ENCODE peak calls at places on chromosomes 7 and 10, in six cellular contexts. One of them, this sample, is unnamed.

GRCh38 chr7:142327555-142327954 is 69.7 kb upstream of the PRSS58 start:
- DNase-seq in AG09309: no peak
- DNase-seq in D721Med: no peak
- DNase-seq in activated CD8-positive, alpha-beta T cell treated with anti-CD3 and anti-CD28 coated beads for 36 hours: no peak
- DNase-seq in endothelial cell: no peak
- DNase-seq in CD4-positive, alpha-beta T cell: no peak
- DNase-seq in this sample: no peak

GRCh38 chr10:66773418-66773817 is 152.4 kb upstream of the LRRTM3 start:
- DNase-seq in AG09309: no peak
- DNase-seq in D721Med: no peak
- DNase-seq in activated CD8-positive, alpha-beta T cell treated with anti-CD3 and anti-CD28 coated beads for 36 hours: no peak
- DNase-seq in endothelial cell: no peak
- DNase-seq in CD4-positive, alpha-beta T cell: no peak
- DNase-seq in this sample: no peak

GRCh38 chr10:122854648-122855047 is 9.0 kb upstream of the CUZD1 start:
- DNase-seq in AG09309: no peak
- DNase-seq in D721Med: no peak
- DNase-seq in activated CD8-positive, alpha-beta T cell treated with anti-CD3 and anti-CD28 coated beads for 36 hours: no peak
- DNase-seq in endothelial cell: no peak
- DNase-seq in CD4-positive, alpha-beta T cell: no peak
- DNase-seq in this sample: no peak

GRCh38 chr7:20647908-20648776 is 32.7 kb downstream of the ABCB5 start:
- DNase-seq in AG09309: no peak
- DNase-seq in D721Med: no peak
- DNase-seq in activated CD8-positive, alpha-beta T cell treated with anti-CD3 and anti-CD28 coated beads for 36 hours: peak
- DNase-seq in endothelial cell: peak
- DNase-seq in CD4-positive, alpha-beta T cell: no peak
- DNase-seq in this sample: no peak

GRCh38 chr7:12025246-12025645 is 185.8 kb upstream of the TMEM106B start:
- DNase-seq in AG09309: no peak
- DNase-seq in D721Med: no peak
- DNase-seq in activated CD8-positive, alpha-beta T cell treated with anti-CD3 and anti-CD28 coated beads for 36 hours: no peak
- DNase-seq in endothelial cell: no peak
- DNase-seq in CD4-positive, alpha-beta T cell: no peak
- DNase-seq in this sample: no peak

GRCh38 chr7:29337628-29338116 is 143.1 kb downstream of the CHN2 start:
- DNase-seq in AG09309: no peak
- DNase-seq in D721Med: no peak
- DNase-seq in activated CD8-positive, alpha-beta T cell treated with anti-CD3 and anti-CD28 coated beads for 36 hours: peak
- DNase-seq in endothelial cell: no peak
- DNase-seq in CD4-positive, alpha-beta T cell: no peak
- DNase-seq in this sample: no peak

GRCh38 chr10:49115015-49115795 is at the start of gene VSTM4:
- DNase-seq in AG09309: no peak
- DNase-seq in D721Med: no peak
- DNase-seq in activated CD8-positive, alpha-beta T cell treated with anti-CD3 and anti-CD28 coated beads for 36 hours: no peak
- DNase-seq in endothelial cell: peak
- DNase-seq in CD4-positive, alpha-beta T cell: no peak
- DNase-seq in this sample: peak

GRCh38 chr10:88131561-88132139 is 268.2 kb downstream of the PTEN start:
- DNase-seq in AG09309: no peak
- DNase-seq in D721Med: no peak
- DNase-seq in activated CD8-positive, alpha-beta T cell treated with anti-CD3 and anti-CD28 coated beads for 36 hours: no peak
- DNase-seq in endothelial cell: no peak
- DNase-seq in CD4-positive, alpha-beta T cell: no peak
- DNase-seq in this sample: no peak

GRCh38 chr10:113360870-113361269 is 192.0 kb upstream of the HABP2 start:
- DNase-seq in AG09309: no peak
- DNase-seq in D721Med: no peak
- DNase-seq in activated CD8-positive, alpha-beta T cell treated with anti-CD3 and anti-CD28 coated beads for 36 hours: no peak
- DNase-seq in endothelial cell: no peak
- DNase-seq in CD4-positive, alpha-beta T cell: no peak
- DNase-seq in this sample: no peak

GRCh38 chr10:13633689-13634088 is 46.9 kb downstream of the PRPF18 start:
- DNase-seq in AG09309: peak
- DNase-seq in D721Med: no peak
- DNase-seq in activated CD8-positive, alpha-beta T cell treated with anti-CD3 and anti-CD28 coated beads for 36 hours: no peak
- DNase-seq in endothelial cell: no peak
- DNase-seq in CD4-positive, alpha-beta T cell: no peak
- DNase-seq in this sample: no peak

GRCh38 chr10:120600871-120601644 is 144.0 kb downstream of the PLPP4 start:
- DNase-seq in AG09309: no peak
- DNase-seq in D721Med: no peak
- DNase-seq in activated CD8-positive, alpha-beta T cell treated with anti-CD3 and anti-CD28 coated beads for 36 hours: peak
- DNase-seq in endothelial cell: peak
- DNase-seq in CD4-positive, alpha-beta T cell: no peak
- DNase-seq in this sample: no peak

GRCh38 chr7:28483868-28484267 is 71.5 kb downstream of the CREB5 start:
- DNase-seq in AG09309: peak
- DNase-seq in D721Med: no peak
- DNase-seq in activated CD8-positive, alpha-beta T cell treated with anti-CD3 and anti-CD28 coated beads for 36 hours: no peak
- DNase-seq in endothelial cell: no peak
- DNase-seq in CD4-positive, alpha-beta T cell: no peak
- DNase-seq in this sample: no peak

GRCh38 chr7:3289996-3290395 is 11.1 kb upstream of the SDK1 start:
- DNase-seq in AG09309: no peak
- DNase-seq in D721Med: no peak
- DNase-seq in activated CD8-positive, alpha-beta T cell treated with anti-CD3 and anti-CD28 coated beads for 36 hours: no peak
- DNase-seq in endothelial cell: no peak
- DNase-seq in CD4-positive, alpha-beta T cell: no peak
- DNase-seq in this sample: no peak

GRCh38 chr10:58104419-58104818 is 163.3 kb downstream of the IPMK start:
- DNase-seq in AG09309: no peak
- DNase-seq in D721Med: no peak
- DNase-seq in activated CD8-positive, alpha-beta T cell treated with anti-CD3 and anti-CD28 coated beads for 36 hours: no peak
- DNase-seq in endothelial cell: no peak
- DNase-seq in CD4-positive, alpha-beta T cell: no peak
- DNase-seq in this sample: no peak

GRCh38 chr10:23523251-23523650 is 84.4 kb downstream of the OTUD1 start:
- DNase-seq in AG09309: no peak
- DNase-seq in D721Med: no peak
- DNase-seq in activated CD8-positive, alpha-beta T cell treated with anti-CD3 and anti-CD28 coated beads for 36 hours: no peak
- DNase-seq in endothelial cell: no peak
- DNase-seq in CD4-positive, alpha-beta T cell: no peak
- DNase-seq in this sample: no peak

GRCh38 chr7:30594055-30594539 is 581 bp upstream of the GARS1 start:
- DNase-seq in AG09309: no peak
- DNase-seq in D721Med: no peak
- DNase-seq in activated CD8-positive, alpha-beta T cell treated with anti-CD3 and anti-CD28 coated beads for 36 hours: peak
- DNase-seq in endothelial cell: peak
- DNase-seq in CD4-positive, alpha-beta T cell: peak
- DNase-seq in this sample: peak

GRCh38 chr7:131943211-131943610 is 386.8 kb upstream of the PODXL start:
- DNase-seq in AG09309: no peak
- DNase-seq in D721Med: no peak
- DNase-seq in activated CD8-positive, alpha-beta T cell treated with anti-CD3 and anti-CD28 coated beads for 36 hours: no peak
- DNase-seq in endothelial cell: no peak
- DNase-seq in CD4-positive, alpha-beta T cell: no peak
- DNase-seq in this sample: no peak

GRCh38 chr7:50393547-50394252 is 56.5 kb downstream of the FIGNL1 start:
- DNase-seq in AG09309: no peak
- DNase-seq in D721Med: no peak
- DNase-seq in activated CD8-positive, alpha-beta T cell treated with anti-CD3 and anti-CD28 coated beads for 36 hours: peak
- DNase-seq in endothelial cell: no peak
- DNase-seq in CD4-positive, alpha-beta T cell: peak
- DNase-seq in this sample: no peak

GRCh38 chr10:107546986-107547385 is 382.5 kb upstream of the SORCS1 start:
- DNase-seq in AG09309: no peak
- DNase-seq in D721Med: no peak
- DNase-seq in activated CD8-positive, alpha-beta T cell treated with anti-CD3 and anti-CD28 coated beads for 36 hours: no peak
- DNase-seq in endothelial cell: no peak
- DNase-seq in CD4-positive, alpha-beta T cell: no peak
- DNase-seq in this sample: no peak

GRCh38 chr10:17923728-17924127 is 28.0 kb upstream of the SLC39A12 start:
- DNase-seq in AG09309: peak
- DNase-seq in D721Med: no peak
- DNase-seq in activated CD8-positive, alpha-beta T cell treated with anti-CD3 and anti-CD28 coated beads for 36 hours: no peak
- DNase-seq in endothelial cell: no peak
- DNase-seq in CD4-positive, alpha-beta T cell: no peak
- DNase-seq in this sample: no peak

GRCh38 chr7:12493866-12494265 is 76.7 kb upstream of the SCIN start:
- DNase-seq in AG09309: no peak
- DNase-seq in D721Med: no peak
- DNase-seq in activated CD8-positive, alpha-beta T cell treated with anti-CD3 and anti-CD28 coated beads for 36 hours: no peak
- DNase-seq in endothelial cell: no peak
- DNase-seq in CD4-positive, alpha-beta T cell: no peak
- DNase-seq in this sample: no peak

GRCh38 chr7:34430456-34430855 is 227.6 kb upstream of the NPSR1 start:
- DNase-seq in AG09309: peak
- DNase-seq in D721Med: no peak
- DNase-seq in activated CD8-positive, alpha-beta T cell treated with anti-CD3 and anti-CD28 coated beads for 36 hours: peak
- DNase-seq in endothelial cell: peak
- DNase-seq in CD4-positive, alpha-beta T cell: no peak
- DNase-seq in this sample: peak

GRCh38 chr10:70190581-70190980 is 20.3 kb upstream of the SAR1A start:
- DNase-seq in AG09309: no peak
- DNase-seq in D721Med: no peak
- DNase-seq in activated CD8-positive, alpha-beta T cell treated with anti-CD3 and anti-CD28 coated beads for 36 hours: no peak
- DNase-seq in endothelial cell: no peak
- DNase-seq in CD4-positive, alpha-beta T cell: no peak
- DNase-seq in this sample: no peak

GRCh38 chr10:95792211-95792780 is 36.3 kb downstream of the ENTPD1 start:
- DNase-seq in AG09309: no peak
- DNase-seq in D721Med: no peak
- DNase-seq in activated CD8-positive, alpha-beta T cell treated with anti-CD3 and anti-CD28 coated beads for 36 hours: no peak
- DNase-seq in endothelial cell: no peak
- DNase-seq in CD4-positive, alpha-beta T cell: no peak
- DNase-seq in this sample: no peak

GRCh38 chr10:1548596-1548995 is 188.7 kb downstream of the ADARB2 start:
- DNase-seq in AG09309: no peak
- DNase-seq in D721Med: no peak
- DNase-seq in activated CD8-positive, alpha-beta T cell treated with anti-CD3 and anti-CD28 coated beads for 36 hours: no peak
- DNase-seq in endothelial cell: no peak
- DNase-seq in CD4-positive, alpha-beta T cell: no peak
- DNase-seq in this sample: no peak
- TF ChIP-seq CTCF in AG09309: no peak
- TF ChIP-seq CTCF in D721Med: no peak
- TF ChIP-seq CTCF in activated CD8-positive, alpha-beta T cell treated with anti-CD3 and anti-CD28 coated beads for 36 hours: no peak
- TF ChIP-seq CTCF in endothelial cell: no peak
- TF ChIP-seq CTCF in CD4-positive, alpha-beta T cell: no peak
- TF ChIP-seq CTCF in this sample: no peak

DNA sequence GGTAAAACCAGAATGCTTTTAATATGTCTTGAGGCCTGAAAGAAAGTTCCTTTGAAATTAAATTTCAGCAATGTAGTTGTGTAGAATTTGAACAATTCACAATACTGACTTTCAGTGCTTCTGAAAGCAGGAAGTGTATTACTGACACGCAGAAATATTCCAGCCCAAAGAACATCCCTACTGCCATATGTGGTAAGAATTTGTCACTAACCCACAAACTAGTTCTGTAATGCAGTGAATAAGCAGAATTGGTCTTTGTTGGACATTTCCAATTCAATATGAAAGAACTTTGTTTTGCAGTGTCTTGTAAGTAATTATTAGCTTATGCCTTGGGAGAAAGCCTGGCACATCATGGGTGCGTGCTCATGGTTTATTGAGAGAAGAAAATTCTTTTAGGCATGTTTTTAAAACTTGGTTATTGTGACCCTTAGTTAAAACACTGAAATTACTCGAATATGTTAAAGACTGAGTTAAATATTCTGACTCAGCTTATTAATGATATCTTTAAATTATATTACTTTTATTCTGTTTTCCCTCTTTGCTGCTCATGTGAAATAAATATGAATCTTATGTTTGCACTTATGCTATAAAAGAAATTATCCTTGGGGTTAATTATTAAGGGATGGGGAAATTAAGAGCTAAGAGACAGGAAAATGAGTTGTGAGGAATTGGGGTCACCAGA is 33.4 kb downstream of the PTPN12 start:
- DNase-seq in AG09309: peak
- DNase-seq in D721Med: no peak
- DNase-seq in activated CD8-positive, alpha-beta T cell treated with anti-CD3 and anti-CD28 coated beads for 36 hours: no peak
- DNase-seq in endothelial cell: no peak
- DNase-seq in CD4-positive, alpha-beta T cell: no peak
- DNase-seq in this sample: no peak
- TF ChIP-seq CTCF in AG09309: peak
- TF ChIP-seq CTCF in D721Med: no peak
- TF ChIP-seq CTCF in activated CD8-positive, alpha-beta T cell treated with anti-CD3 and anti-CD28 coated beads for 36 hours: no peak
- TF ChIP-seq CTCF in endothelial cell: no peak
- TF ChIP-seq CTCF in CD4-positive, alpha-beta T cell: no peak
- TF ChIP-seq CTCF in this sample: no peak

GRCh38 chr7:18357691-18358090 is 137.9 kb upstream of the HDAC9 start:
- DNase-seq in AG09309: no peak
- DNase-seq in D721Med: no peak
- DNase-seq in activated CD8-positive, alpha-beta T cell treated with anti-CD3 and anti-CD28 coated beads for 36 hours: no peak
- DNase-seq in endothelial cell: no peak
- DNase-seq in CD4-positive, alpha-beta T cell: no peak
- DNase-seq in this sample: peak

GRCh38 chr7:18364403-18364795 is 131.2 kb upstream of the HDAC9 start:
- DNase-seq in AG09309: no peak
- DNase-seq in D721Med: no peak
- DNase-seq in activated CD8-positive, alpha-beta T cell treated with anti-CD3 and anti-CD28 coated beads for 36 hours: no peak
- DNase-seq in endothelial cell: no peak
- DNase-seq in CD4-positive, alpha-beta T cell: no peak
- DNase-seq in this sample: no peak

GRCh38 chr7:18356195-18356645 is 139.3 kb upstream of the HDAC9 start:
- DNase-seq in AG09309: peak
- DNase-seq in D721Med: no peak
- DNase-seq in activated CD8-positive, alpha-beta T cell treated with anti-CD3 and anti-CD28 coated beads for 36 hours: no peak
- DNase-seq in endothelial cell: no peak
- DNase-seq in CD4-positive, alpha-beta T cell: no peak
- DNase-seq in this sample: peak

GRCh38 chr7:18363751-18364402 is 131.7 kb upstream of the HDAC9 start:
- DNase-seq in AG09309: no peak
- DNase-seq in D721Med: no peak
- DNase-seq in activated CD8-positive, alpha-beta T cell treated with anti-CD3 and anti-CD28 coated beads for 36 hours: no peak
- DNase-seq in endothelial cell: no peak
- DNase-seq in CD4-positive, alpha-beta T cell: no peak
- DNase-seq in this sample: no peak

GRCh38 chr7:18361756-18362155 is 133.8 kb upstream of the HDAC9 start:
- DNase-seq in AG09309: no peak
- DNase-seq in D721Med: no peak
- DNase-seq in activated CD8-positive, alpha-beta T cell treated with anti-CD3 and anti-CD28 coated beads for 36 hours: no peak
- DNase-seq in endothelial cell: no peak
- DNase-seq in CD4-positive, alpha-beta T cell: no peak
- DNase-seq in this sample: no peak
- TF ChIP-seq CTCF in AG09309: no peak
- TF ChIP-seq CTCF in D721Med: no peak
- TF ChIP-seq CTCF in activated CD8-positive, alpha-beta T cell treated with anti-CD3 and anti-CD28 coated beads for 36 hours: no peak
- TF ChIP-seq CTCF in endothelial cell: no peak
- TF ChIP-seq CTCF in CD4-positive, alpha-beta T cell: no peak
- TF ChIP-seq CTCF in this sample: no peak

DNA sequence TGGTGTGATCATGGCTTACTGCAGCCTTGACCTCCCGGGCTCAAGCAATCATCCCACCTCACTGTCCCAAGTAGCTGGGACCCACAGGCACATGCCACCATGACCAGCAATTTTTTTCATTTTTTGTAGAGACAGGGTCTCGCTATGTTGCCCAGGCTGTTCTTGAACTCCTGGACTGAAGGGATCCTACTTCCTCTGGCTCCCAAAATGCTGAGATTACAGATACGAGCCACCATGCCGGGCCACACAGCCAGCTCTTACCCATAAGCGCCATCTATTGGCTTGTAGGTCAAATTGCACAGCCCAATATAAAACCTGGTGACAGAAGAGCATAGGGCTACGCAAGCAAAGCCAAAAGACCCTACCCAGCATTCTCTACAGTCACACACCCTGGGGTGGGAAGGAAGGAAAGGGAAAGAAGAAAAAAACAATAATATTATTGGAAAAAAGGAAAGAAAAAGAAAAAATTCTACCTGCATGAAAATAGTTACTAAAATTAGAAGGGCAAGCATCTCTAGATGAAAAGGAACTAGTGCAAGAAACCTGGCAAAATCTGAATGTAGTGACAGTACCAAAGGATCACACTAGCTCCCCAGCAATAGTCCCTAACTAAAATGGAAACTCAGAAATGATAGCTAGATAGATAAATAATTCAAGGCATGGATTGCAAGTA is 29.4 kb upstream of the AMPH start:
- DNase-seq in AG09309: no peak
- DNase-seq in D721Med: no peak
- DNase-seq in activated CD8-positive, alpha-beta T cell treated with anti-CD3 and anti-CD28 coated beads for 36 hours: peak
- DNase-seq in endothelial cell: peak
- DNase-seq in CD4-positive, alpha-beta T cell: no peak
- DNase-seq in this sample: peak
- TF ChIP-seq CTCF in AG09309: peak
- TF ChIP-seq CTCF in D721Med: peak
- TF ChIP-seq CTCF in activated CD8-positive, alpha-beta T cell treated with anti-CD3 and anti-CD28 coated beads for 36 hours: peak
- TF ChIP-seq CTCF in endothelial cell: peak
- TF ChIP-seq CTCF in CD4-positive, alpha-beta T cell: peak
- TF ChIP-seq CTCF in this sample: peak